ENCODE peak calls at places on chromosomes 2 and 18, in nine cellular contexts. H is aorta; W is Karpas-422; O is CD4-positive, CD25-positive, alpha-beta regulatory T cell; B is spleen; N is CD8-positive, alpha-beta T cell; V is tibial artery; C is lower lobe of right lung; A is pancreas. E is an unnamed sample. For H3K27me3, the result is how much of the 10 kb centered on the place peaks cover.

GRCh38 chr18:35856178-35856577 is 116.3 kb upstream of the RMP24 start:
- DNase-seq in W (peak), H (no peak), N (no peak), A (no peak), V (no peak), B (no peak), C (no peak), O (no peak), E (no peak)

GRCh38 chr2:191622374-191623320 is 55.3 kb upstream of the NABP1 start:
- DNase-seq in O (no peak), W (no peak), N (no peak), C (no peak), A (no peak), V (no peak), H (no peak), B (no peak), E (no peak)

GRCh38 chr2:205563646-205564045 is 118.7 kb upstream of the NRP2 start:
- DNase-seq in O (no peak), W (peak), H (no peak), A (no peak), B (no peak), C (peak), V (no peak), N (no peak), E (peak)

GRCh38 chr2:148794558-148794957 is 80.5 kb upstream of the KIF5C start:
- DNase-seq in C (no peak), V (no peak), B (no peak), O (no peak), H (no peak), A (no peak), N (no peak), W (no peak), E (no peak)

GRCh38 chr2:74516070-74516633 is 1.9 kb downstream of the TLX2 start:
- DNase-seq in B (peak), H (peak), N (peak), C (peak), V (peak), A (peak), O (peak), W (no peak), E (no peak)

GRCh38 chr2:86062043-86062442 is 43.6 kb downstream of the POLR1A start:
- DNase-seq in B (no peak), H (no peak), O (no peak), N (no peak), V (no peak), C (no peak), A (no peak), W (no peak), E (no peak)

GRCh38 chr2:37459095-37459981 is 114.9 kb downstream of the QPCT start:
- DNase-seq in V (no peak), W (no peak), O (no peak), B (no peak), C (no peak), A (no peak), H (no peak), N (no peak), E (no peak)

GRCh38 chr2:155528034-155528433 is 804.5 kb downstream of the NR4A2 start:
- DNase-seq in A (no peak), V (no peak), N (no peak), O (no peak), B (no peak), C (no peak), W (no peak), H (no peak), E (no peak)

GRCh38 chr2:48269126-48269822 is 260.7 kb upstream of the STON1 start:
- DNase-seq in B (no peak), W (no peak), N (no peak), V (no peak), A (no peak), O (no peak), H (no peak), C (no peak), E (no peak)

GRCh38 chr18:48851563-48851962 is 99.2 kb downstream of the SMAD7 start:
- DNase-seq in H (no peak), O (no peak), B (no peak), N (no peak), A (no peak), V (peak), W (no peak), C (peak), E (no peak)

GRCh38 chr18:21215480-21215879 is 26.6 kb upstream of the GREB1L start:
- DNase-seq in W (no peak), O (no peak), H (no peak), C (no peak), A (no peak), V (no peak), N (no peak), B (no peak), E (peak)

DNA sequence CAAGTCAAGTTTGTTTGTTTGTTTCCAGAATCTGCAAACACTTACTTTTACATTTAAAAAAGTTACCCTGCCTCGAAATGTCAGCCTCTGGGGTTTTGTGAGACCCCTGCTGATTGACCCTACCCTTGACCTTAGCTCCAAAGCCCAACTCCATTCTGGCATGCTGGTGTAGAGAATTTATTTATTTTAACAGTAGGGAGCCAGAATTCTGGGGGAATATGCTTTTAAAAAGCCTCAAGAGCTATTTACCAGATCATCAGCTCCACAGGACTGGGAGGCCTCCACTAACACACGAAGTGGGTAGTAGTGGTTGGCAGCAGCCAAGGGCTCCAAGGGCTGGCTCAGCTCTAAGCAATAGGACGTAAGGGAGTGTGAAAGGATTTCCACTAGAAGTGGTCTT is 23.2 kb upstream of the GREB1L start:
- DNase-seq in C (no peak), B (no peak), A (no peak), N (no peak), H (no peak), O (no peak), V (no peak), W (no peak), E (no peak)
- H3K27me3 ChIP-seq in C (under half), B (under half), A (under half), N (under half), H (under half), O (under half), V (under half), W (under half), E (under half)

GRCh38 chr2:3927031-3927430 is 223.7 kb downstream of the DCDC2C start:
- DNase-seq in H (no peak), B (no peak), A (no peak), O (no peak), W (no peak), C (no peak), N (no peak), V (no peak), E (no peak)
- H3K27me3 ChIP-seq in H (under half), B (under half), A (under half), O (under half), W (under half), C (under half), N (under half), V (under half), E (under half)

GRCh38 chr2:104846955-104847820 is 6.7 kb upstream of the POU3F3 start:
- DNase-seq in H (no peak), N (no peak), C (no peak), W (no peak), V (no peak), B (no peak), O (no peak), A (no peak), E (peak)
- H3K27me3 ChIP-seq in H (under half), N (under half), C (half or more), W (under half), V (half or more), B (half or more), O (half or more), A (under half), E (under half)

DNA sequence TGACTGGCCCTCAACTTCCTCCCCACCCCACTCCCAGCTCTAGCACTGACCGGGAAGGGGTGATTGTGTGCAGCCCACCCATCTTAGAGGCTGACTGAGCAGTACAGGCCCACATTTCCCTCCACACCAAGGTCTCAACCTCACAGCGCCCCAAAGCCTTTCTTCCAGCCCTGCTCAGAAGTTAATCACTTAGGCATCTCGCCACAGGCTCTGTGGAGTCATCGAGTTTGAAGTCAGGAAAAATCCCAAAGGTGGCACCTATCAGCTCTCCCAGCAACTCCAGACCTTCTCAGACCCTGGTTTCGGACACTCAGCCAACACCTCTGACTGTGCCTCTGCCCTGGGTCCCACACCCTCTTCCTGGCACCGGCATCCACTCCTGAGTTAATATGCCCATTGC is 43.0 kb upstream of the GLI2 start:
- DNase-seq in C (no peak), V (no peak), H (no peak), A (no peak), B (no peak), N (no peak), O (no peak), W (no peak), E (no peak)
- H3K27me3 ChIP-seq in C (under half), V (under half), H (under half), A (under half), B (under half), N (under half), O (under half), W (under half), E (under half)

GRCh38 chr2:110796724-110797301 is 64.4 kb downstream of the ACOXL start:
- DNase-seq in W (no peak), A (peak), B (no peak), H (no peak), N (no peak), C (no peak), O (no peak), V (no peak), E (no peak)

GRCh38 chr2:110790907-110791306 is 58.5 kb downstream of the ACOXL start:
- DNase-seq in V (no peak), C (no peak), O (no peak), N (no peak), B (no peak), A (no peak), W (no peak), H (no peak), E (no peak)

GRCh38 chr2:110793034-110793433 is 60.7 kb downstream of the ACOXL start:
- DNase-seq in B (no peak), A (no peak), O (no peak), H (no peak), N (no peak), C (no peak), V (no peak), W (no peak), E (no peak)

GRCh38 chr2:110794390-110794789 is 62.0 kb downstream of the ACOXL start:
- DNase-seq in O (no peak), W (no peak), N (no peak), H (no peak), A (no peak), B (no peak), C (no peak), V (no peak), E (no peak)

DNA sequence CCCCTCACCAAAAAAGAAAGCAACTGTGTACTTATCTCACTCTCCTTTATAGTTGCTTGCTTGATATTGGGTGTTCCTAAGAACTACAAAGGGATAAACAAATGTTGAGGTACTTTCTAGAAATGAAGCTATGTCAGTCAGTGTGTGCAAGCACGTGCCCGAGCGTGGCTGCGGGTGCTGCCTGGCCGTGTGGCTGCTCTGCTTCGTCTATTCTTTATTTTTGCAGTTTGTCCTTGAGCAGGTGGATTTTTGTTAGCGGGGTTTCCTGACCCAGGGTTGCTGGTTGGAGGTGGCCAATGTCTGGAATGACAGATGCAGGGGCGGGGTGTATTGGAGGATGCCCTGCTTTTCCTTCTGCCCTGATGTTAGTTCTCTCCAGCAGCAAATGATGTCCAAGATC is 62.6 kb downstream of the ACOXL start:
- DNase-seq in A (no peak), O (no peak), N (no peak), W (no peak), V (no peak), H (no peak), B (no peak), C (no peak), E (no peak)
- H3K27me3 ChIP-seq in A (under half), O (under half), N (under half), W (under half), V (under half), H (under half), B (under half), C (under half), E (under half)

DNA sequence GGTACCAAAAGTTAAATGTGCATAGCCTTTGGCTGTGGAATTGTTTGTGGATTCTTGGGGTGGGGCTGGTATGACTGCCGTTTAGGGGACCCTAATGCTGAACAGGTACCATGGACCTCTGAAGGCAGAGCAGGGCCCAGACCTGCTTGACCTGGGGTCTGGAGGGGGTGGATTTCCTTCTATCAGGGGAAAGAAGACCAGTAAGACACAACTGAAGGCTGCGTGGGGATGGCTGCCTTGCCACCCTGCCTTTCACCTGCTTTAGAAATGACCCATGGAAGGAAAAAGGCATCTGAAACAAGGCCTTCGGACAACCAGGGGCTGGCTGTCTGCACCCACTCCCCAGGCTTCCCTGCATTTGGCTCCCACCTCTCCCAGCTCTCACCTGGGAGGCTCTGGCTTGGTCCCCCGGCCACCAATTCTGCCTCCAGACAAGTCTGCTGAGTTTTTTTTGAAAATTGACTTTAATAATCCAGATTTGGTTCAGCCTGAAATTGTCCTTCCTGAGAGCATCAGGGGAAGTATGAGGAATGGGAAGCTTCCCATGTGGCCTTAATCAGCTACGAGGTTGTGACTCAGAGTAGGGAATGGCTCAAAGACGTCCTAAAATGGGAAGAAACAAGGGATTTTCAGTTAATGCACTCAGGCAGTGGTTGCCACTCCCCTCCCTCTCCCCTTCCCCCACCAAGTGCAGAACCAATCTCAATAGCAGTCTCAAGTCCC is 17.8 kb upstream of the RESP18 start:
- DNase-seq in V (peak), N (no peak), W (no peak), A (no peak), O (no peak), B (no peak), H (no peak), C (no peak), E (no peak)
- H3K27me3 ChIP-seq in V (half or more), N (under half), W (under half), A (under half), O (under half), B (under half), H (under half), C (under half), E (under half)

DNA sequence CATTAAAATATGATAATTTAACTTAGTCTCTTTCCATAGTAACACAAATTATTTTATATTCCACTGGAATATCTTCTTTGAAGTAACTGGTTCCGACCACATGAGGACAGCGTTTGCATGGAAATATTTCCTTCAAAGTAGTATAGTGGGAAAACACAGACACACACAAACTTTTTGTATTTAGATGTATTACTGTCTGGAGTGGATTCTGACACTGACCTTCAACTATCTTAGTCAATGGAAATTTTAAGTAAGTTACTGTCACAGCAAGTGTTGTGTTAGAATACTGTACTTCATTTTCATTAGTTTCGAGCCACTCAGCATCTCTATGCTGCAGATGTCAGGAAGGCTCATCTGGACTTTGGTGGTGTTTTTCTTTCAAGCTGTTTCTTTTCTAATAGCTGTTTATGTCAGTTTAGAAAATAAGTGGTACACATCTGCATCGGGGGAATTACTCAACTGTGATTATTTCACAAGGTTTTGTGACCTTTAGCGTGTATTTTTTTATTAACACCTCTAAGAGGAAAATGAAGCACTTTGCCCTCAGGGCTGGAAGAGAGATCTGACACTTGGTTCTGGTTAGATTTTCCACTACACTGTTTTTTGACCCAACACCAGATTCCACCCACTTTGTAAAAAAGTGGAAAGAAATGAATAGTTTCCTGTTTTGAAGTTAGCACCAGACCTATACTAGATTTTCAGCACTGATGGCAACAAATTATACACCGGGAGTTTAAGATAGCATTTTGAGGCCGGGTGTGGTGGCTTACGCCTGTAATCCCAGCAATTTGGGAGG is 18.9 kb upstream of the THOC1 start:
- DNase-seq in W (no peak), C (no peak), B (no peak), V (no peak), H (no peak), N (no peak), A (no peak), O (no peak), E (no peak)
- H3K27me3 ChIP-seq in W (under half), C (under half), B (under half), V (under half), H (under half), N (under half), A (under half), O (under half), E (under half)

GRCh38 chr2:173841110-173841509 is 124.1 kb downstream of the SP3 start:
- DNase-seq in W (no peak), H (no peak), B (no peak), A (no peak), O (no peak), C (no peak), V (no peak), N (no peak), E (no peak)

DNA sequence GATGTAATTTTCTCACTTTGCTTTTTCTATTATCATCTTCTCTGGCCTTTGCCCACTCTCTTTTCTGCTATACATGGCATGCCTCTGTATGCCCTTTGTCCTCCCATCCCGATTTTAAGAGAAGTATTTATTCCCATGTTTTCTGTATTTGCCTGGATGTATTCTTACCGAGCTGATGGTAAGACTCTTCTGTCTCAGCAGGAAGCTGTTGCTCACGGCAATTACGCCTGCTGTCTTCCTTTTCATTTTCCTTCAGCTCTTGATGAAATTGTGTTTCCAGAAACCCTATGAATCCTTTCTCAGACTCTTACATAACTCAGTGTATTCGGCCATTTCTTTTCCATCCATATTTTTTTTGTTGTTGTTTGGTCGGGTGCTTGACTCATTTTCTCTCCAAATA is 121.6 kb downstream of the SP3 start:
- DNase-seq in V (no peak), A (no peak), W (no peak), N (no peak), C (no peak), O (no peak), H (no peak), B (no peak), E (no peak)
- H3K27me3 ChIP-seq in V (under half), A (under half), W (under half), N (under half), C (under half), O (under half), H (under half), B (under half), E (under half)

E was measured in HAP-1.